ENCODE peak calls at places on chromosomes 5 and 9, in nine cellular contexts. One of them, this sample, is unnamed. For H3K27me3, the result is how much of the 10 kb centered on the place peaks cover.

GRCh38 chr5:24389968-24390367 is 254.8 kb downstream of the CDH10 start:
- DNase-seq in CD8-positive, alpha-beta T cell: no peak
- DNase-seq in SK-N-SH: no peak
- DNase-seq in mammary epithelial cell: no peak
- DNase-seq in tibial artery: no peak
- DNase-seq in prostate gland: no peak
- DNase-seq in astrocyte: no peak
- DNase-seq in uterus: no peak
- DNase-seq in adrenal gland: no peak
- DNase-seq in this sample: no peak

GRCh38 chr5:75512383-75513074 is 838 bp downstream of the POLK start:
- DNase-seq in CD8-positive, alpha-beta T cell: no peak
- DNase-seq in astrocyte: no peak
- DNase-seq in prostate gland: no peak
- DNase-seq in SK-N-SH: no peak
- DNase-seq in tibial artery: no peak
- DNase-seq in adrenal gland: no peak
- DNase-seq in mammary epithelial cell: no peak
- DNase-seq in uterus: no peak
- DNase-seq in this sample: no peak

GRCh38 chr9:112844771-112845542 is 45.7 kb downstream of the SLC46A2 start:
- DNase-seq in SK-N-SH: peak
- DNase-seq in astrocyte: peak
- DNase-seq in tibial artery: peak
- DNase-seq in uterus: peak
- DNase-seq in mammary epithelial cell: peak
- DNase-seq in CD8-positive, alpha-beta T cell: peak
- DNase-seq in prostate gland: peak
- DNase-seq in adrenal gland: peak
- DNase-seq in this sample: peak

GRCh38 chr9:94014845-94015244 is 59.7 kb upstream of the BARX1 start:
- DNase-seq in adrenal gland: no peak
- DNase-seq in mammary epithelial cell: no peak
- DNase-seq in CD8-positive, alpha-beta T cell: no peak
- DNase-seq in uterus: no peak
- DNase-seq in astrocyte: no peak
- DNase-seq in SK-N-SH: no peak
- DNase-seq in tibial artery: no peak
- DNase-seq in prostate gland: no peak
- DNase-seq in this sample: no peak

GRCh38 chr9:119375892-119376291 is 6.7 kb upstream of the BRINP1 start:
- DNase-seq in SK-N-SH: peak
- DNase-seq in CD8-positive, alpha-beta T cell: no peak
- DNase-seq in uterus: no peak
- DNase-seq in astrocyte: peak
- DNase-seq in mammary epithelial cell: peak
- DNase-seq in prostate gland: no peak
- DNase-seq in adrenal gland: no peak
- DNase-seq in tibial artery: no peak
- DNase-seq in this sample: no peak

GRCh38 chr9:70060883-70061507 is 17.3 kb downstream of the MAMDC2 start:
- DNase-seq in prostate gland: no peak
- DNase-seq in CD8-positive, alpha-beta T cell: no peak
- DNase-seq in SK-N-SH: no peak
- DNase-seq in uterus: no peak
- DNase-seq in astrocyte: no peak
- DNase-seq in adrenal gland: no peak
- DNase-seq in mammary epithelial cell: no peak
- DNase-seq in tibial artery: no peak
- DNase-seq in this sample: no peak

GRCh38 chr9:132834343-132834742 is 43.7 kb downstream of the AK8 start:
- DNase-seq in prostate gland: no peak
- DNase-seq in mammary epithelial cell: no peak
- DNase-seq in SK-N-SH: no peak
- DNase-seq in adrenal gland: no peak
- DNase-seq in tibial artery: no peak
- DNase-seq in uterus: no peak
- DNase-seq in astrocyte: no peak
- DNase-seq in CD8-positive, alpha-beta T cell: no peak
- DNase-seq in this sample: no peak

GRCh38 chr5:150080696-150081435 is 5.5 kb downstream of the CSF1R start:
- DNase-seq in SK-N-SH: no peak
- DNase-seq in mammary epithelial cell: no peak
- DNase-seq in prostate gland: no peak
- DNase-seq in uterus: no peak
- DNase-seq in astrocyte: no peak
- DNase-seq in tibial artery: no peak
- DNase-seq in adrenal gland: peak
- DNase-seq in CD8-positive, alpha-beta T cell: no peak
- DNase-seq in this sample: no peak

GRCh38 chr5:8773091-8773615 is 772.7 kb downstream of the SEMA5A start:
- DNase-seq in SK-N-SH: no peak
- DNase-seq in prostate gland: no peak
- DNase-seq in mammary epithelial cell: peak
- DNase-seq in CD8-positive, alpha-beta T cell: no peak
- DNase-seq in adrenal gland: no peak
- DNase-seq in astrocyte: peak
- DNase-seq in tibial artery: no peak
- DNase-seq in uterus: no peak
- DNase-seq in this sample: no peak

GRCh38 chr5:148125641-148126040 is 42.7 kb upstream of the SPINK14 start:
- DNase-seq in mammary epithelial cell: peak
- DNase-seq in astrocyte: no peak
- DNase-seq in CD8-positive, alpha-beta T cell: no peak
- DNase-seq in adrenal gland: no peak
- DNase-seq in SK-N-SH: peak
- DNase-seq in tibial artery: no peak
- DNase-seq in prostate gland: no peak
- DNase-seq in uterus: no peak
- DNase-seq in this sample: no peak

GRCh38 chr5:10981927-10982326 is 220.9 kb upstream of the DAP start:
- DNase-seq in CD8-positive, alpha-beta T cell: no peak
- DNase-seq in astrocyte: no peak
- DNase-seq in prostate gland: no peak
- DNase-seq in SK-N-SH: no peak
- DNase-seq in mammary epithelial cell: no peak
- DNase-seq in uterus: no peak
- DNase-seq in adrenal gland: no peak
- DNase-seq in tibial artery: no peak
- DNase-seq in this sample: no peak

GRCh38 chr5:42600441-42600840 is 156.2 kb upstream of the CCDC152 start:
- DNase-seq in uterus: no peak
- DNase-seq in mammary epithelial cell: no peak
- DNase-seq in prostate gland: no peak
- DNase-seq in adrenal gland: no peak
- DNase-seq in SK-N-SH: no peak
- DNase-seq in astrocyte: no peak
- DNase-seq in tibial artery: no peak
- DNase-seq in CD8-positive, alpha-beta T cell: no peak
- DNase-seq in this sample: no peak

GRCh38 chr5:126395198-126395597 is 28.0 kb upstream of the GRAMD2B start:
- DNase-seq in adrenal gland: no peak
- DNase-seq in prostate gland: no peak
- DNase-seq in mammary epithelial cell: peak
- DNase-seq in uterus: no peak
- DNase-seq in astrocyte: peak
- DNase-seq in SK-N-SH: no peak
- DNase-seq in tibial artery: no peak
- DNase-seq in CD8-positive, alpha-beta T cell: no peak
- DNase-seq in this sample: peak

GRCh38 chr9:76425677-76426453 is 31.6 kb upstream of the RFK start:
- DNase-seq in tibial artery: no peak
- DNase-seq in uterus: no peak
- DNase-seq in prostate gland: no peak
- DNase-seq in mammary epithelial cell: no peak
- DNase-seq in SK-N-SH: no peak
- DNase-seq in astrocyte: no peak
- DNase-seq in CD8-positive, alpha-beta T cell: no peak
- DNase-seq in adrenal gland: no peak
- DNase-seq in this sample: no peak

GRCh38 chr9:37036237-37037136 is 2.4 kb upstream of the PAX5 start:
- DNase-seq in tibial artery: no peak
- DNase-seq in mammary epithelial cell: no peak
- DNase-seq in SK-N-SH: peak
- DNase-seq in CD8-positive, alpha-beta T cell: peak
- DNase-seq in prostate gland: peak
- DNase-seq in uterus: no peak
- DNase-seq in astrocyte: no peak
- DNase-seq in adrenal gland: peak
- DNase-seq in this sample: no peak

GRCh38 chr5:67144183-67144639 is 52.4 kb downstream of the CD180 start:
- DNase-seq in adrenal gland: no peak
- DNase-seq in prostate gland: no peak
- DNase-seq in mammary epithelial cell: no peak
- DNase-seq in tibial artery: no peak
- DNase-seq in astrocyte: no peak
- DNase-seq in uterus: no peak
- DNase-seq in SK-N-SH: no peak
- DNase-seq in CD8-positive, alpha-beta T cell: no peak
- DNase-seq in this sample: no peak

GRCh38 chr9:114588671-114589526 is 1.3 kb downstream of the ATP6V1G1 start:
- DNase-seq in prostate gland: no peak
- DNase-seq in adrenal gland: no peak
- DNase-seq in uterus: no peak
- DNase-seq in SK-N-SH: no peak
- DNase-seq in mammary epithelial cell: peak
- DNase-seq in CD8-positive, alpha-beta T cell: no peak
- DNase-seq in astrocyte: peak
- DNase-seq in tibial artery: no peak
- DNase-seq in this sample: peak

GRCh38 chr5:64973226-64973625 is 204.5 kb downstream of the CWC27 start:
- DNase-seq in mammary epithelial cell: no peak
- DNase-seq in uterus: no peak
- DNase-seq in prostate gland: no peak
- DNase-seq in astrocyte: no peak
- DNase-seq in SK-N-SH: no peak
- DNase-seq in CD8-positive, alpha-beta T cell: no peak
- DNase-seq in tibial artery: no peak
- DNase-seq in adrenal gland: no peak
- DNase-seq in this sample: no peak

GRCh38 chr9:93132287-93132927 is 1.6 kb downstream of the NINJ1 start:
- DNase-seq in astrocyte: peak
- DNase-seq in prostate gland: peak
- DNase-seq in uterus: peak
- DNase-seq in adrenal gland: peak
- DNase-seq in CD8-positive, alpha-beta T cell: no peak
- DNase-seq in tibial artery: peak
- DNase-seq in mammary epithelial cell: peak
- DNase-seq in SK-N-SH: no peak
- DNase-seq in this sample: no peak

GRCh38 chr5:1010181-1010510 is 1.5 kb downstream of the NKD2 start:
- DNase-seq in uterus: no peak
- DNase-seq in astrocyte: no peak
- DNase-seq in prostate gland: no peak
- DNase-seq in CD8-positive, alpha-beta T cell: no peak
- DNase-seq in mammary epithelial cell: no peak
- DNase-seq in SK-N-SH: no peak
- DNase-seq in adrenal gland: no peak
- DNase-seq in tibial artery: no peak
- DNase-seq in this sample: no peak
- TF ChIP-seq CTCF in uterus: no peak
- TF ChIP-seq CTCF in astrocyte: no peak
- TF ChIP-seq CTCF in prostate gland: no peak
- TF ChIP-seq CTCF in CD8-positive, alpha-beta T cell: no peak
- TF ChIP-seq CTCF in mammary epithelial cell: peak
- TF ChIP-seq CTCF in SK-N-SH: no peak
- TF ChIP-seq CTCF in adrenal gland: no peak
- TF ChIP-seq CTCF in tibial artery: no peak
- TF ChIP-seq CTCF in this sample: no peak

DNA sequence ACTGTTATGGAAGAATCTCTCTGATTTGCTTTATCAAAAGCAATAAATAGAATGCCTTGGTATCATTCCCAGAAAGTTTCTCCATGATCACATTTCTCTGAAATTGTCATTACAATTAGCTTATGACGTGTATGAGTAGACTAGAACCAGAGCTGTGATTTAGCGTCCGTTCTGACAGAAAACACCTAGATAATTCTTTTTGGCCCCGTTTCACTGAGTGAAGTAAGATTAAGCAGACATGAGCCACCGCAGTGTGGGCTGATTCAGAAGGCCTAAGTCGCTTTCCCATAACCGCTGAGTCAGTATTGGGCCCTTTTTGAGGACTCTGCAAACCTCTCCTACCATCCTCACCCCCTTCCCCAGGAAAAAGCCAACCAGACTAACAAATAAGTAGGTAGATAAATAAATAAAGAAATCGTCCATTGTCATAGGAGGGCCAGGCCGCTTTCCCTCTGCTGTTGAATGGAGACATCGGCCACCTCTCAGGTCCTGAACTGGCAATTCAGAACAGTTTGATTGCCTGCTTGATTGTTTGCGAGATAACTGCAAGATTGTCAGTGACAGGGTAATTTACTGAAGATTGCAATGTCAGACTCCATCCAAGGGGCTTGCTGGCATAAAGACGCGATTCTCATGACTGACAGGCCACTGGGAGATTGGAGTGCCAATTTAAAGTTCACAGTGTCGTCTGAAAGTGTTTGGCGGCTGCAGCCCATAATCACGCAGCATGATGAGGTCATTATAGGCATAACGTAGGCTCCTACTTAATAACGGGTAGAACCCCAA is 105.0 kb upstream of the WWC1 start:
- DNase-seq in tibial artery: no peak
- DNase-seq in prostate gland: no peak
- DNase-seq in mammary epithelial cell: no peak
- DNase-seq in SK-N-SH: no peak
- DNase-seq in adrenal gland: no peak
- DNase-seq in CD8-positive, alpha-beta T cell: no peak
- DNase-seq in uterus: no peak
- DNase-seq in astrocyte: peak
- DNase-seq in this sample: no peak
- H3K27ac ChIP-seq in tibial artery: no peak
- H3K27ac ChIP-seq in prostate gland: no peak
- H3K27ac ChIP-seq in mammary epithelial cell: no peak
- H3K27ac ChIP-seq in SK-N-SH: peak
- H3K27ac ChIP-seq in adrenal gland: no peak
- H3K27ac ChIP-seq in CD8-positive, alpha-beta T cell: no peak
- H3K27ac ChIP-seq in uterus: no peak
- H3K27ac ChIP-seq in astrocyte: no peak
- H3K27ac ChIP-seq in this sample: no peak

GRCh38 chr5:127758884-127759283 is 55.7 kb downstream of the CCDC192 start:
- DNase-seq in adrenal gland: no peak
- DNase-seq in tibial artery: no peak
- DNase-seq in prostate gland: no peak
- DNase-seq in SK-N-SH: no peak
- DNase-seq in uterus: no peak
- DNase-seq in mammary epithelial cell: no peak
- DNase-seq in astrocyte: no peak
- DNase-seq in CD8-positive, alpha-beta T cell: no peak
- DNase-seq in this sample: no peak
- H3K27me3 ChIP-seq in adrenal gland: under half
- H3K27me3 ChIP-seq in tibial artery: under half
- H3K27me3 ChIP-seq in prostate gland: under half
- H3K27me3 ChIP-seq in SK-N-SH: under half
- H3K27me3 ChIP-seq in uterus: under half
- H3K27me3 ChIP-seq in mammary epithelial cell: under half
- H3K27me3 ChIP-seq in astrocyte: under half
- H3K27me3 ChIP-seq in CD8-positive, alpha-beta T cell: under half
- H3K27me3 ChIP-seq in this sample: under half

DNA sequence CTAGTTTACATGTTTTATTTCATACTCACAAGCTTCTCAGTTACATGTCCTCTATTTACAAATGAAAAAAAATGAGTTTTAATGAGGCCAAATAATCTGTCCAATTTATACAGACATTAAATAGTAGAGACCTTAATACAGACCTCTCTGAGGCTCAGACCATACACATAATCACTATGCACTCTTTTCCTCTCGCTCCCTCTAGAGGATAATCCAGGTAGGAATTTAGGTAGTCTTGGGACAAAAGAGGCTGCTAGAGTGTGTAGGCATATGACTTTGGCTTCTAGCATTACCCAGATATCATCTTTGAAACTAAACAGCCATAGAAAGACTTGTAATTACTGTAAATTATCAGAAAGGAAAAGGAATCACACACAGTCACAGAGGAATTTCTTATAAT is 444.7 kb downstream of the HINT1 start:
- DNase-seq in SK-N-SH: peak
- DNase-seq in adrenal gland: no peak
- DNase-seq in prostate gland: no peak
- DNase-seq in CD8-positive, alpha-beta T cell: no peak
- DNase-seq in mammary epithelial cell: peak
- DNase-seq in uterus: no peak
- DNase-seq in tibial artery: no peak
- DNase-seq in astrocyte: peak
- DNase-seq in this sample: peak
- TF ChIP-seq CTCF in SK-N-SH: peak
- TF ChIP-seq CTCF in adrenal gland: no peak
- TF ChIP-seq CTCF in prostate gland: no peak
- TF ChIP-seq CTCF in CD8-positive, alpha-beta T cell: no peak
- TF ChIP-seq CTCF in mammary epithelial cell: peak
- TF ChIP-seq CTCF in uterus: no peak
- TF ChIP-seq CTCF in tibial artery: no peak
- TF ChIP-seq CTCF in astrocyte: peak
- TF ChIP-seq CTCF in this sample: peak